ENCODE peak calls at places on chromosomes 2 and 18, in four cellular contexts. D is GM12878, M is HepG2, L is H1. J is an unnamed sample.

GRCh38 chr2:197191948-197192338 is 118.6 kb downstream of the ANKRD44 start:
- DNase-seq in D (no peak), M (no peak), L (no peak), J (no peak)

GRCh38 chr2:162072976-162073775 is 839 bp downstream of the DPP4 start:
- DNase-seq in D (no peak), M (no peak), L (no peak), J (no peak)

GRCh38 chr18:35875566-35875965 is 96.9 kb upstream of the RMP24 start:
- DNase-seq in D (no peak), M (no peak), L (no peak), J (no peak)

GRCh38 chr2:99659874-99660273 is 170.1 kb upstream of the REV1 start:
- DNase-seq in D (no peak), M (no peak), L (no peak), J (no peak)

GRCh38 chr2:29063646-29064372 is 10.5 kb downstream of the PCARE start:
- DNase-seq in D (no peak), M (no peak), L (no peak), J (no peak)

GRCh38 chr2:204260162-204260877 is 285.0 kb upstream of the PARD3B start:
- DNase-seq in D (no peak), M (peak), L (peak), J (peak)

GRCh38 chr2:228681979-228682378 is 500.5 kb upstream of the SPHKAP start:
- DNase-seq in D (no peak), M (no peak), L (no peak), J (no peak)

GRCh38 chr2:183034806-183035205 is 3.5 kb downstream of the NCKAP1 start:
- DNase-seq in D (no peak), M (no peak), L (no peak), J (no peak)

GRCh38 chr18:58639751-58640427 is 11.0 kb upstream of the ALPK2 start:
- DNase-seq in D (no peak), M (no peak), L (no peak), J (peak)

GRCh38 chr2:4354678-4355077 is 651.3 kb downstream of the DCDC2C start:
- DNase-seq in D (no peak), M (peak), L (peak), J (peak)

GRCh38 chr2:120949957-120950590 is 214.4 kb downstream of the GLI2 start:
- DNase-seq in D (no peak), M (no peak), L (no peak), J (no peak)

GRCh38 chr2:53170463-53170862 is 597.1 kb upstream of the CHAC2 start:
- DNase-seq in D (no peak), M (no peak), L (no peak), J (no peak)

GRCh38 chr2:144111443-144111842 is 408.5 kb downstream of the ZEB2 start:
- DNase-seq in D (no peak), M (no peak), L (no peak), J (no peak)

GRCh38 chr2:107088156-107088555 is 202.2 kb upstream of the ST6GAL2 start:
- DNase-seq in D (no peak), M (no peak), L (no peak), J (no peak)

GRCh38 chr18:5759169-5759568 is 136.2 kb downstream of the TMEM200C start:
- DNase-seq in D (no peak), M (no peak), L (no peak), J (no peak)

GRCh38 chr2:199882667-199883066 is 28.4 kb upstream of the C2orf69 start:
- DNase-seq in D (no peak), M (no peak), L (no peak), J (no peak)

GRCh38 chr2:30354621-30355020 is 92.4 kb upstream of the LCLAT1 start:
- DNase-seq in D (no peak), M (no peak), L (no peak), J (no peak)

GRCh38 chr2:120298173-120298835 is 45.7 kb downstream of the RALB start:
- DNase-seq in D (no peak), M (no peak), L (no peak), J (no peak)

GRCh38 chr2:61969376-61969775 is 63.9 kb downstream of the COMMD1 start:
- DNase-seq in D (no peak), M (no peak), L (no peak), J (no peak)

GRCh38 chr2:190961918-190962487 is 52.0 kb downstream of the STAT1 start:
- DNase-seq in D (no peak), M (no peak), L (no peak), J (no peak)

GRCh38 chr2:226325541-226325940 is 474.1 kb downstream of the IRS1 start:
- DNase-seq in D (no peak), M (no peak), L (no peak), J (no peak)

GRCh38 chr2:62573137-62573731 is 67.2 kb upstream of the TMEM17 start:
- DNase-seq in D (no peak), M (no peak), L (no peak), J (no peak)

GRCh38 chr2:159146930-159147666 is 139.4 kb downstream of the WDSUB1 start:
- DNase-seq in D (no peak), M (no peak), L (no peak), J (no peak)

GRCh38 chr2:99851091-99851490 is 291.3 kb downstream of the AFF3 start:
- DNase-seq in D (no peak), M (no peak), L (no peak), J (no peak)

GRCh38 chr2:72998234-72998651 is 73.3 kb downstream of the SFXN5 start:
- DNase-seq in D (no peak), M (no peak), L (no peak), J (no peak)

GRCh38 chr2:112582314-112582746 is 2.1 kb upstream of the CHCHD5 start:
- DNase-seq in D (no peak), M (peak), L (no peak), J (no peak)

GRCh38 chr2:98893871-98894270 is 42.2 kb downstream of the CRACDL start:
- DNase-seq in D (no peak), M (no peak), L (no peak), J (no peak)

GRCh38 chr18:13137041-13137938 is 81.3 kb upstream of the LDLRAD4 start:
- DNase-seq in D (no peak), M (no peak), L (no peak), J (no peak)

GRCh38 chr2:197208841-197209240 is 101.7 kb downstream of the ANKRD44 start:
- DNase-seq in D (no peak), M (no peak), L (no peak), J (no peak)

GRCh38 chr2:186129767-186130581 is 356.1 kb upstream of the ZC3H15 start:
- DNase-seq in D (no peak), M (peak), L (no peak), J (no peak)

GRCh38 chr18:67636597-67637385 is 120.3 kb upstream of the DSEL start:
- DNase-seq in D (no peak), M (no peak), L (no peak), J (no peak)

GRCh38 chr2:97726311-97727064 is 13.1 kb downstream of the ZAP70 start:
- DNase-seq in D (no peak), M (no peak), L (no peak), J (no peak)

GRCh38 chr2:18788590-18788989 is 199.2 kb upstream of the NT5C1B start:
- DNase-seq in D (no peak), M (no peak), L (no peak), J (no peak)

GRCh38 chr2:3594493-3595281 is at the start of gene COLEC11:
- DNase-seq in D (no peak), M (no peak), L (no peak), J (no peak)

GRCh38 chr2:174485763-174486613 is 841 bp downstream of the GPR155 start:
- DNase-seq in D (no peak), M (no peak), L (no peak), J (no peak)

GRCh38 chr2:10335046-10335840 is 32.5 kb downstream of the HPCAL1 start:
- DNase-seq in D (no peak), M (no peak), L (no peak), J (no peak)

GRCh38 chr2:10333966-10334365 is 31.3 kb downstream of the HPCAL1 start:
- DNase-seq in D (no peak), M (no peak), L (no peak), J (no peak)

GRCh38 chr2:10332402-10333246 is 29.9 kb downstream of the HPCAL1 start:
- DNase-seq in D (no peak), M (no peak), L (no peak), J (no peak)

GRCh38 chr2:10331702-10332401 is 29.1 kb downstream of the HPCAL1 start:
- DNase-seq in D (peak), M (no peak), L (no peak), J (no peak)

GRCh38 chr2:10333247-10333613 is 30.5 kb downstream of the HPCAL1 start:
- DNase-seq in D (no peak), M (no peak), L (no peak), J (no peak)
- H3K9ac ChIP-seq in D (no peak), M (no peak), L (no peak), J (peak)

GRCh38 chr2:240919786-240920782 is 13.9 kb downstream of the CROCC2 start:
- DNase-seq in D (no peak), M (no peak), L (no peak), J (no peak)
- TF ChIP-seq SUZ12 in D (no peak), M (no peak), L (no peak), J (no peak)

GRCh38 chr18:75200071-75200470 is 8.9 kb downstream of the PTGR3 start:
- DNase-seq in D (no peak), M (no peak), L (no peak), J (no peak)

GRCh38 chr18:75201936-75202335 is 7.0 kb downstream of the PTGR3 start:
- DNase-seq in D (no peak), M (no peak), L (no peak), J (no peak)

GRCh38 chr18:75199327-75199726 is 9.6 kb downstream of the PTGR3 start:
- DNase-seq in D (no peak), M (no peak), L (no peak), J (no peak)

GRCh38 chr18:75201273-75201898 is 7.6 kb downstream of the PTGR3 start:
- DNase-seq in D (no peak), M (no peak), L (no peak), J (no peak)

GRCh38 chr18:75200644-75201272 is 8.2 kb downstream of the PTGR3 start:
- DNase-seq in D (no peak), M (no peak), L (no peak), J (no peak)
- H3K9ac ChIP-seq in D (no peak), M (no peak), L (no peak), J (no peak)

GRCh38 chr18:23824704-23825103 is 135.5 kb downstream of the LAMA3 start:
- DNase-seq in D (no peak), M (no peak), L (no peak), J (no peak)

GRCh38 chr18:23824235-23824634 is 135.0 kb downstream of the LAMA3 start:
- DNase-seq in D (no peak), M (no peak), L (no peak), J (no peak)

GRCh38 chr18:23825978-23826405 is 136.7 kb downstream of the LAMA3 start:
- DNase-seq in D (no peak), M (no peak), L (no peak), J (no peak)

GRCh38 chr18:23826850-23827620 is 137.8 kb downstream of the LAMA3 start:
- DNase-seq in D (no peak), M (no peak), L (no peak), J (no peak)

DNA sequence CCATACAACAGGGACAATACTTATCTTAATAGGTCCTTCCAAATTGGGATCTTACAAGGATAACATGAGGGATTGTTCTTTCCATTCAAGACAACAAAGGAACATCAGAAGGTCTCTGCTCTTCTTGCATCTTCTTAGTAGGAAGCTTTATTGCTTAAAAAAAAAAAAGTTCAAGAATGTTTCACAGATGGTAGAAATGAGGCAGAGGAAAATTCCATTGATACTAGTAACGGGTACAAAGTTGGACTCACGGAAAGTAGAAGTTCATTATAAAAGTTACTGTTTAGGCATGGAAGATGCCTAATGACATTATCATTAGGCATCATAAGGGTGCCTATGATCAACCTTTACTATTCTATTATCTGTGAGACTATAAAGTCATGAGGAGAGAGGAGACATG is 136.2 kb downstream of the LAMA3 start:
- DNase-seq in D (no peak), M (no peak), L (no peak), J (no peak)
- TF ChIP-seq SUZ12 in D (no peak), M (no peak), L (no peak), J (no peak)

GRCh38 chr2:48586433-48586832 is 31.2 kb upstream of the GTF2A1L start:
- DNase-seq in D (no peak), M (no peak), L (no peak), J (no peak)
- H3K9ac ChIP-seq in D (no peak), M (no peak), L (no peak), J (no peak)

GRCh38 chr18:11324510-11324909 is 175.1 kb upstream of the PIEZO2 start:
- DNase-seq in D (no peak), M (no peak), L (no peak), J (no peak)
- TF ChIP-seq SUZ12 in D (no peak), M (no peak), L (no peak), J (no peak)

GRCh38 chr2:222423186-222423585 is 1.2 kb upstream of the SGPP2 start:
- DNase-seq in D (no peak), M (no peak), L (no peak), J (no peak)

GRCh38 chr2:222423632-222424280 is 587 bp upstream of the SGPP2 start:
- DNase-seq in D (peak), M (no peak), L (no peak), J (no peak)

GRCh38 chr2:222424729-222425671 is 657 bp downstream of the SGPP2 start:
- DNase-seq in D (no peak), M (no peak), L (no peak), J (no peak)

GRCh38 chr2:222426836-222427130 is 2.4 kb downstream of the SGPP2 start:
- DNase-seq in D (no peak), M (no peak), L (no peak), J (no peak)

GRCh38 chr2:222424281-222424728 is at the start of gene SGPP2:
- DNase-seq in D (no peak), M (no peak), L (no peak), J (no peak)
- H3K9ac ChIP-seq in D (peak), M (no peak), L (no peak), J (peak)

GRCh38 chr2:219358170-219359075 is 25.9 kb upstream of the RESP18 start:
- DNase-seq in D (no peak), M (no peak), L (no peak), J (no peak)
- TF ChIP-seq SUZ12 in D (no peak), M (no peak), L (peak), J (no peak)

GRCh38 chr2:179263015-179263414 is 1.6 kb downstream of the SESTD1 start:
- DNase-seq in D (no peak), M (peak), L (no peak), J (no peak)
- H3K9ac ChIP-seq in D (peak), M (peak), L (no peak), J (no peak)

J was measured in NT2/D1.